ENCODE peak calls at places on chromosomes 1 and 21, in four cellular contexts. V, P, C and D are unnamed samples.
A peak's percentile ranks its signal among the peaks of the same experiment; 100 is the strongest.

GRCh38 chr1:232902766-232903357 is 47.5 kb upstream of the NTPCR start:
- DNase-seq in P (no peak), C (no peak), V (no peak), D (no peak)

GRCh38 chr1:232571523-232571922 is 58.4 kb downstream of the SIPA1L2 start:
- DNase-seq in C (no peak), P (no peak), V (no peak), D (no peak)

GRCh38 chr1:161013591-161014513 is 7.1 kb downstream of the F11R start:
- DNase-seq in P (peak; percentile 98), V (peak; percentile 80), C (no peak), D (peak; percentile 75)

GRCh38 chr1:226195144-226195543 is 8.6 kb upstream of the ACBD3 start:
- DNase-seq in P (no peak), C (no peak), V (no peak), D (no peak)

GRCh38 chr1:59705849-59706599 is 108.7 kb upstream of the HOOK1 start:
- DNase-seq in C (no peak), V (no peak), P (peak; percentile 91), D (no peak)

GRCh38 chr1:207500306-207500705 is 4.3 kb downstream of the CR1 start:
- DNase-seq in C (no peak), V (no peak), P (no peak), D (no peak)

GRCh38 chr1:195908121-195908520 is 700.1 kb downstream of the KCNT2 start:
- DNase-seq in C (no peak), P (peak; percentile 47), V (no peak), D (no peak)

GRCh38 chr1:10170362-10170665 is 40.1 kb upstream of the KIF1B start:
- DNase-seq in C (no peak), V (no peak), P (peak; percentile 52), D (no peak)

GRCh38 chr1:119448112-119448511 is 33.2 kb downstream of the HSD3B2 start:
- DNase-seq in V (no peak), C (no peak), P (no peak), D (no peak)

GRCh38 chr1:115428262-115428661 is 90.2 kb upstream of the NGF start:
- DNase-seq in C (no peak), V (no peak), P (peak; percentile 26), D (no peak)

GRCh38 chr1:179786815-179787736 is 44.0 kb downstream of the FAM163A start:
- DNase-seq in P (no peak), C (no peak), V (peak; percentile 61), D (no peak)

GRCh38 chr1:224498574-224499170 is 64.1 kb upstream of the WDR26 start:
- DNase-seq in V (no peak), C (no peak), P (peak; percentile 71), D (no peak)

GRCh38 chr1:150568567-150568966 is 10.8 kb downstream of the MCL1 start:
- DNase-seq in V (no peak), P (no peak), C (no peak), D (no peak)

GRCh38 chr1:175900171-175900570 is 156.8 kb upstream of the TNR start:
- DNase-seq in P (peak; percentile 13), C (no peak), V (no peak), D (no peak)

GRCh38 chr21:43299441-43300277 is 127.3 kb downstream of the SIK1 start:
- DNase-seq in V (peak; percentile 64), C (no peak), P (no peak), D (no peak)

GRCh38 chr1:172932981-172933380 is 117.8 kb downstream of the TNFSF18 start:
- DNase-seq in V (no peak), P (no peak), C (no peak), D (no peak)

GRCh38 chr1:240004086-240004749 is 87.5 kb upstream of the FMN2 start:
- DNase-seq in C (no peak), V (no peak), P (no peak), D (no peak)

GRCh38 chr1:232923739-232924386 is 26.5 kb upstream of the NTPCR start:
- DNase-seq in V (no peak), C (no peak), P (peak; percentile 3), D (no peak)

GRCh38 chr1:180548686-180549326 is 10.0 kb upstream of the OVAAL start:
- DNase-seq in V (no peak), C (peak; percentile 25), P (no peak), D (no peak)

GRCh38 chr1:182446033-182446669 is 3.8 kb upstream of the RGSL1 start:
- DNase-seq in V (no peak), C (peak; percentile 46), P (peak; percentile 41), D (no peak)

GRCh38 chr21:40176732-40177131 is 309.5 kb downstream of the PCP4 start:
- DNase-seq in V (no peak), P (no peak), C (peak; percentile 94), D (no peak)

GRCh38 chr1:154840557-154841176 is 29.4 kb downstream of the KCNN3 start:
- DNase-seq in V (no peak), C (no peak), P (peak; percentile 8), D (no peak)